ENCODE peak calls at places on chromosomes 5 and 9, in six cellular contexts. F is spleen, L is breast epithelium, A is testis, D is tibial nerve, V is body of pancreas. X is an unnamed sample. For H3K36me3, the result is how much of the 10 kb centered on the place peaks cover.

GRCh38 chr5:33675958-33676464 is 215.8 kb downstream of the ADAMTS12 start:
- DNase-seq in F (no peak), L (no peak), A (no peak), D (no peak), V (no peak), X (no peak)

GRCh38 chr9:7342229-7342628 is 457.3 kb downstream of the DMAC1 start:
- DNase-seq in F (no peak), L (no peak), A (no peak), D (no peak), V (no peak), X (no peak)

GRCh38 chr5:82594097-82594496 is 315.9 kb upstream of the RPS23 start:
- DNase-seq in F (no peak), L (no peak), A (no peak), D (no peak), V (no peak), X (no peak)

GRCh38 chr9:135908334-135909204 is 1.2 kb upstream of the CAMSAP1 start:
- DNase-seq in F (peak), L (no peak), A (no peak), D (no peak), V (no peak), X (no peak)

GRCh38 chr5:51997908-51998307 is 614.7 kb downstream of the ISL1 start:
- DNase-seq in F (no peak), L (no peak), A (no peak), D (no peak), V (no peak), X (no peak)

GRCh38 chr9:134629061-134629585 is 12.5 kb upstream of the COL5A1 start:
- DNase-seq in F (peak), L (no peak), A (no peak), D (peak), V (no peak), X (no peak)

GRCh38 chr5:150568663-150569062 is 60.7 kb downstream of the NDST1 start:
- DNase-seq in F (no peak), L (no peak), A (no peak), D (no peak), V (no peak), X (no peak)

GRCh38 chr5:54470191-54470590 is 14.7 kb downstream of the HSPB3 start:
- DNase-seq in F (no peak), L (no peak), A (no peak), D (no peak), V (no peak), X (no peak)

GRCh38 chr5:73985145-73985544 is 359.1 kb downstream of the ARHGEF28 start:
- DNase-seq in F (no peak), L (peak), A (peak), D (no peak), V (peak), X (peak)

GRCh38 chr9:27183701-27184100 is 74.7 kb downstream of the TEK start:
- DNase-seq in F (no peak), L (no peak), A (no peak), D (no peak), V (no peak), X (peak)

GRCh38 chr5:111968459-111968858 is 211.5 kb upstream of the NREP start:
- DNase-seq in F (no peak), L (no peak), A (no peak), D (no peak), V (no peak), X (no peak)

GRCh38 chr9:19409406-19410194 is 791 bp downstream of the ACER2 start:
- DNase-seq in F (peak), L (peak), A (peak), D (no peak), V (peak), X (peak)

GRCh38 chr5:148884339-148885020 is 58.1 kb downstream of the ADRB2 start:
- DNase-seq in F (no peak), L (no peak), A (no peak), D (no peak), V (no peak), X (no peak)

GRCh38 chr9:130159814-130160670 is 12.2 kb upstream of the NCS1 start:
- DNase-seq in F (no peak), L (no peak), A (no peak), D (no peak), V (no peak), X (no peak)

GRCh38 chr9:78273761-78274160 is 23.2 kb upstream of the PSAT1 start:
- DNase-seq in F (no peak), L (no peak), A (no peak), D (no peak), V (no peak), X (no peak)

GRCh38 chr9:137441289-137441934 is at the start of gene ENTPD8:
- DNase-seq in F (peak), L (no peak), A (no peak), D (no peak), V (peak), X (peak)

GRCh38 chr5:102850503-102850902 is 95.4 kb downstream of the PAM start:
- DNase-seq in F (peak), L (no peak), A (no peak), D (no peak), V (no peak), X (no peak)

GRCh38 chr5:72160299-72160698 is 53.0 kb downstream of the MAP1B start:
- DNase-seq in F (no peak), L (no peak), A (no peak), D (no peak), V (no peak), X (no peak)

GRCh38 chr9:2230362-2230761 is 215.2 kb downstream of the SMARCA2 start:
- DNase-seq in F (no peak), L (no peak), A (no peak), D (no peak), V (no peak), X (no peak)

GRCh38 chr9:88387035-88387732 is 1.1 kb upstream of the SPIN1 start:
- DNase-seq in F (peak), L (no peak), A (peak), D (no peak), V (peak), X (peak)

GRCh38 chr5:179906795-179907569 is 715 bp downstream of the TBC1D9B start:
- DNase-seq in F (peak), L (no peak), A (peak), D (no peak), V (peak), X (peak)

GRCh38 chr5:54049963-54050362 is 260.4 kb downstream of the ARL15 start:
- DNase-seq in F (no peak), L (no peak), A (no peak), D (no peak), V (no peak), X (no peak)

GRCh38 chr5:32595118-32595517 is 9.8 kb downstream of the SUB1 start:
- DNase-seq in F (no peak), L (no peak), A (no peak), D (no peak), V (no peak), X (no peak)

DNA sequence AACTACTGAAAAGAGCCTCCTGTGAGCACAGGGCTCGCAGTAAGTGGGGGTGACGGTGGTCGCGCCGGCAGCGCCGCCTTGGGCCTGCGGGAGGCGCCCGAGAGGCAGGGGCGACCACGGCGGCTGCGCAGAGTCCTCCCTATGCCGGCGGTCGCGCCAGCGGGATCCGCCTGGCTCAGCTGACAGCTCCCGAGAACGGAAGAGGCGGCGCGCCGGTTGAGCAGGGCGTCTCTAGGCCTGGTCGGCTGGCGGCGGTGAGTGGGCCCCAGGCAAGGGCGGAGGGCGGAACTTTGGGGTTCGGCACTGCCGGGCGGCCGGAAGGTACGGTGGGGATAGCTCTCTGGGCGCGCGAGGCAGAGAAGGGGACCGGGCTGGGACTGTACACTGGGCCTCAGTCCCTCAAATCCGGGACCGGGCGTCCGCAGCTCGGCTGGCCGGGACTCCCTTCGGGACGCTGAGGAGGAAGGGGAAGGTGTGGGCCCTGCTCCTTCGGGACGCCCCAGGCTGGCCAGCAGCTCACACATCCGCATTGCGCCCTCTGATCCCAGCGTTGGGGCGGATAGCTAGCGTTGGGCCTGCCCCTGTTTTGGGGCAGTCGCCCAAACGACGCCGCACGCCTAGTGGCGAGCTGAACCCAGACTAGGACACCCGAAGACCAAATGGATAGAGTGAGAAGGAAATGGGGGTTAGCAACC is at the start of gene RNF14:
- DNase-seq in F (peak), L (peak), A (peak), D (peak), V (peak), X (peak)
- TF ChIP-seq POLR2A in F (peak), L (peak), A (peak), D (peak), V (peak), X (peak)

GRCh38 chr9:35711501-35712428 is 20.2 kb downstream of the TLN1 start:
- DNase-seq in F (no peak), L (peak), A (no peak), D (no peak), V (no peak), X (no peak)
- H3K36me3 ChIP-seq in F (under half), L (under half), A (under half), D (half or more), V (half or more), X (half or more)

GRCh38 chr5:80487444-80487828 is 464 bp upstream of the FAM151B start:
- DNase-seq in F (peak), L (no peak), A (peak), D (no peak), V (no peak), X (no peak)

GRCh38 chr5:80483636-80484232 is 4.2 kb upstream of the FAM151B start:
- DNase-seq in F (no peak), L (no peak), A (no peak), D (no peak), V (no peak), X (no peak)

GRCh38 chr5:80492741-80493140 is 4.8 kb downstream of the FAM151B start:
- DNase-seq in F (no peak), L (no peak), A (no peak), D (no peak), V (no peak), X (no peak)

GRCh38 chr5:80491296-80491695 is 3.4 kb downstream of the FAM151B start:
- DNase-seq in F (no peak), L (no peak), A (no peak), D (no peak), V (no peak), X (no peak)

DNA sequence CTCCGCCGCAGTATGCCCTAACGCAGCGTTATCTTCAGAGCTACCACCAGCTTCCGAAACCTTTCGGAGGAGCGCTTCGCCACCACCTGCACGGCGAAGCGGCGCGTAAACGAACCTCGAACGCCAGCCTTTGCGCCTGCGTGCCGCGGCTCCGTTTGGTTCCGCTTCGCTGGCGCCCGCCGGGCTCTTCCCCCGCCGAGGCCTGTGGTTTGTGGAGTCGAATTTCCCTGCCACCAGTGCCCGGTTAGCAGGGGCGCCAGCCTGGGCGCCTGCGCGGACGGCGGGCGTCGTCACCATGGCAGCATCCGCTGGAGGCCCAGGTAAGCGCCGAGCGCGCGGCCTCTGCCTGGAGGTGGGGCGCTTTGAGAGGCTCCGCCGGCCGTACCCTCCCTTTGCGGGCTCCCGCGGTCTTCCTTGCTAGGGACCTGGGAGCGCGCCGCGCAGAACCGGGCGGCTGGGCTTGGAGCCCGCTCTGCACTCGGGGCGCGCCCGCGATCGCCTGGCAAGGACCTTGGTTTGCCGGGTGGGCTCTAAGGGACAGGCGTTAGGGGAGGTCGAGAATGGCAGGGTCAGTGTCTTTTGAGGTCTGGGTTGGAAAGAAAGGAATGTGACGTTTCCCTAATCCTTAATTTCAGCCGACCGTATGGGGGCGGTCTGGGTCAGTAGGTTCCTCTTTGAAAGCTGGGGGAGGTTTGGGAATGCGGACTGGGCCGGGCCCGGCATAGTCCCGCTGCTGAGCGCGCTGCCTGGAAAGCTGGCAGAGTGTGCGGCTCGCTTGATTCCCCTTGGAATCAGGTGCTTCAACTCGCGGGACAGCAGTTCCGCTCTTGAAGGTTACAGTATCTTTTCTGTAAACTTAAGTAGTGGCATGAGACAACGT is at the start of gene FAM151B:
- DNase-seq in F (peak), L (peak), A (peak), D (peak), V (peak), X (peak)
- TF ChIP-seq POLR2A in F (no peak), L (no peak), A (no peak), D (peak), V (peak), X (peak)

GRCh38 chr9:72925126-72925810 is 27.6 kb downstream of the ALDH1A1 start:
- DNase-seq in F (no peak), L (peak), A (no peak), D (no peak), V (no peak), X (peak)

GRCh38 chr9:72919246-72919945 is 33.5 kb downstream of the ALDH1A1 start:
- DNase-seq in F (no peak), L (no peak), A (no peak), D (no peak), V (no peak), X (no peak)

GRCh38 chr9:72924116-72924790 is 28.6 kb downstream of the ALDH1A1 start:
- DNase-seq in F (no peak), L (no peak), A (no peak), D (no peak), V (no peak), X (no peak)

GRCh38 chr9:72923077-72923476 is 29.8 kb downstream of the ALDH1A1 start:
- DNase-seq in F (no peak), L (no peak), A (no peak), D (no peak), V (no peak), X (no peak)

DNA sequence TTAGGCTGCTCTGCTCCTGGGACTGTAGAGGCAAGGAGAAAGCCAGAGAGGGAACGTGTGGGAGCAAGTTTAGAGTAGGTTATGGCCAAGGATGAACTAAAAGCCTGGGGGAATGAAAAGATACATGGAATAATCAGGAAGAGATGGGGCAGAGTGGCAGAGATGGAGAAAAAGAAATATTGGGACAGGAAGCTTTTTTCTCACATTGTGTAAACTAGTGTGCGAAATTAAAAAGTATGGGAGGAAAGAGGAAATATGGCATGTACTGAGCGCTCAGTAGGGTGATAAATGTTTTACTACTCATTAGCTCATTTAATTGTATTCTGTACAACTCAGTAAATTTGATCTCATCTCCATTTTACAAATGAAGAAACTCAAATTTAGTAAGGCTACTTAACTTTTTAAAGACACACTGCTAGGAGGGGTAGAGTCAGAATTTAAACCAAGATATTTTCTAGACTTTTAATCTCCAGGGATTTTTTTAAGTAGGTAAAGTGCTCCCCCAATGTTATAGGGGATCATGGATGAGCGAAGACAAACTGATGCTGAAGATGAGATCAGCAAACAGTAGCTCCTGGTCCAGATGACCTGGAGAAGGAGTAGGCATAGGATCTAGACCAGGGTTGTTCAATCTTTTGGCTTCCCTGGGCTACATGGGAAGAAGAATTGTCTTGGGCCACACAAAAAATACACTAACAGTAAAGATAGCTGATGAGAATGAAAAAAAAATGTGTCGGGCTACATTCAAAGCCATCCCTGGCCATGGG is 30.8 kb downstream of the ALDH1A1 start:
- DNase-seq in F (no peak), L (no peak), A (no peak), D (no peak), V (no peak), X (no peak)
- H3K36me3 ChIP-seq in F (under half), L (under half), A (under half), D (under half), V (under half), X (under half)

DNA sequence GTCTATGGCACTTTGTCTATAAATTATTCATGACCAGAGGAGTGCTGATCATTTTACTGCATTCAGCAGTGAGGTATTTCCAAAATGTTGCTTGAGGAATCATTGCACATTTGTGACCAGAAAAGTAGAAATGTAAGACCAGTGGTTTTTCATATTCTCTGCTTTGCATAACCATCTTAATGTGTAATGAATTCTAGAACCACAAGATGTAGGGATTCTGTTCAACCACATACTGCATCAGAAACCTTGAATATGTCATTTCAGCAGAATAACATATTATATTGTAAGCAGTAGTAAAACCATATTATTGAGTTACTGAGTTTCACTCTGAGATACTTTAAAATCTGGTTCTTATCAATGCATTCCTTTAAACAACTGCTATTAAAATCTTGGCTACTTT is 1243.4 kb downstream of the MAT2B start:
- DNase-seq in F (no peak), L (no peak), A (no peak), D (no peak), V (no peak), X (no peak)
- TF ChIP-seq POLR2A in F (no peak), L (no peak), A (no peak), D (no peak), V (no peak), X (no peak)

X was measured in thyroid gland.